ENCODE peak calls at places on chromosomes 2 and 18, in eight cellular contexts. Q is mesenteric fat pad, Z is GM23248, U is left cardiac atrium, V is SK-N-SH, P is BJ, X is mesendoderm, R is NCI-H748 treated with DMSO at 0.1 percent for 48 hours. G is an unnamed sample.

GRCh38 chr2:222319576-222320440 is 21.0 kb upstream of the PAX3 start:
- DNase-seq in U (no peak), R (peak; percentile 38), Q (no peak), Z (peak; percentile 35), X (no peak), V (peak; percentile 79), P (no peak), G (no peak)

GRCh38 chr2:120675460-120676130 is 60.1 kb upstream of the GLI2 start:
- DNase-seq in Q (peak; percentile 88), Z (peak; percentile 77), X (peak; percentile 67), P (no peak), R (no peak), U (peak; percentile 65), V (peak; percentile 67), G (peak; percentile 47)

GRCh38 chr2:220893411-220893810 is 678.7 kb downstream of the EPHA4 start:
- DNase-seq in V (no peak), P (no peak), Q (no peak), X (peak; percentile 78), R (no peak), Z (peak; percentile 10), U (no peak), G (no peak)

GRCh38 chr2:238684362-238685326 is 163.2 kb upstream of the TWIST2 start:
- DNase-seq in P (peak; percentile 99), V (no peak), Q (no peak), Z (peak; percentile 99), U (peak; percentile 60), X (no peak), R (no peak), G (no peak)

GRCh38 chr2:74760875-74761630 is 72.9 kb upstream of the HK2 start:
- DNase-seq in Z (no peak), P (no peak), V (no peak), R (no peak), Q (no peak), U (no peak), X (no peak), G (no peak)

GRCh38 chr2:15919716-15920444 is 20.5 kb upstream of the MYCN start:
- DNase-seq in Z (no peak), Q (no peak), P (no peak), V (peak; percentile 48), X (no peak), U (no peak), R (no peak), G (no peak)

GRCh38 chr18:23133860-23134779 is 1.2 kb upstream of the CABLES1 start:
- DNase-seq in R (peak; percentile 97), U (no peak), V (peak; percentile 48), X (peak; percentile 94), Q (no peak), Z (no peak), P (no peak), G (peak; percentile 69)

GRCh38 chr18:10928971-10929373 is 220.4 kb downstream of the PIEZO2 start:
- DNase-seq in R (no peak), X (no peak), P (no peak), V (no peak), U (no peak), Q (no peak), Z (peak; percentile 42), G (no peak)

GRCh38 chr2:238713234-238713832 is 134.6 kb upstream of the TWIST2 start:
- DNase-seq in Z (no peak), U (no peak), Q (no peak), R (no peak), X (no peak), P (no peak), V (no peak), G (no peak)

GRCh38 chr2:144650886-144651285 is 131.0 kb upstream of the ZEB2 start:
- DNase-seq in U (no peak), Q (no peak), V (peak; percentile 49), Z (no peak), R (no peak), P (no peak), X (no peak), G (no peak)